ENCODE peak calls at places on chromosomes 12 and 14, in seven cellular contexts. U, G, I, E, R, O and P are unnamed samples.

GRCh38 chr14:102220031-102220430 is 80.3 kb downstream of the WDR20 start:
- DNase-seq in U (no peak), G (no peak), I (no peak), E (no peak), R (no peak), O (no peak), P (no peak)

GRCh38 chr14:57209561-57209960 is 59.1 kb downstream of the EXOC5 start:
- DNase-seq in U (no peak), G (no peak), I (no peak), E (no peak), R (no peak), O (no peak), P (no peak)

GRCh38 chr14:72448212-72448611 is 445.7 kb downstream of the DPF3 start:
- DNase-seq in U (no peak), G (no peak), I (no peak), E (no peak), R (no peak), O (no peak), P (no peak)

GRCh38 chr12:116133149-116133548 is 144.3 kb downstream of the MED13L start:
- DNase-seq in U (no peak), G (no peak), I (no peak), E (no peak), R (no peak), O (no peak), P (no peak)

GRCh38 chr12:112514926-112515642 is 96.3 kb downstream of the PTPN11 start:
- DNase-seq in U (no peak), G (no peak), I (no peak), E (no peak), R (no peak), O (no peak), P (no peak)

GRCh38 chr14:75452900-75453816 is 25.3 kb downstream of the JDP2 start:
- DNase-seq in U (peak), G (peak), I (peak), E (no peak), R (peak), O (no peak), P (no peak)

GRCh38 chr12:124856132-124856841 is 7.4 kb downstream of the SCARB1 start:
- DNase-seq in U (no peak), G (no peak), I (no peak), E (no peak), R (no peak), O (no peak), P (no peak)

GRCh38 chr12:121649403-121649802 is 20.1 kb downstream of the MORN3 start:
- DNase-seq in U (no peak), G (no peak), I (no peak), E (no peak), R (no peak), O (no peak), P (no peak)

GRCh38 chr12:47739959-47740358 is 14.7 kb upstream of the ENDOU start:
- DNase-seq in U (no peak), G (no peak), I (no peak), E (no peak), R (no peak), O (no peak), P (no peak)

GRCh38 chr14:100065161-100065871 is at the start of gene EVL:
- DNase-seq in U (peak), G (no peak), I (peak), E (no peak), R (no peak), O (peak), P (no peak)

GRCh38 chr12:92539966-92540791 is 162.6 kb upstream of the PLEKHG7 start:
- DNase-seq in U (no peak), G (peak), I (no peak), E (no peak), R (no peak), O (no peak), P (no peak)

GRCh38 chr12:84038241-84038640 is 874.4 kb downstream of the SLC6A15 start:
- DNase-seq in U (no peak), G (no peak), I (no peak), E (no peak), R (no peak), O (no peak), P (no peak)

GRCh38 chr12:101050631-101051030 is 159.4 kb downstream of the SLC5A8 start:
- DNase-seq in U (no peak), G (no peak), I (no peak), E (no peak), R (no peak), O (no peak), P (no peak)

GRCh38 chr12:82019533-82019932 is 260.4 kb upstream of the PPFIA2 start:
- DNase-seq in U (no peak), G (no peak), I (no peak), E (no peak), R (no peak), O (no peak), P (no peak)

GRCh38 chr14:104211242-104211641 is 72.9 kb downstream of the KIF26A start:
- DNase-seq in U (no peak), G (no peak), I (no peak), E (no peak), R (no peak), O (no peak), P (no peak)

GRCh38 chr12:100455896-100456295 is 17.8 kb upstream of the NR1H4 start:
- DNase-seq in U (no peak), G (no peak), I (no peak), E (no peak), R (no peak), O (no peak), P (no peak)

GRCh38 chr12:69096669-69097364 is 142.6 kb upstream of the CPSF6 start:
- DNase-seq in U (no peak), G (no peak), I (no peak), E (no peak), R (no peak), O (no peak), P (no peak)

GRCh38 chr14:96571311-96571710 is 69.1 kb downstream of the PAPOLA start:
- DNase-seq in U (no peak), G (no peak), I (no peak), E (no peak), R (no peak), O (no peak), P (no peak)

GRCh38 chr14:25007832-25008231 is 42.1 kb downstream of the STXBP6 start:
- DNase-seq in U (no peak), G (no peak), I (no peak), E (no peak), R (peak), O (no peak), P (no peak)

GRCh38 chr14:51304428-51304827 is 64.4 kb downstream of the TMX1 start:
- DNase-seq in U (no peak), G (peak), I (no peak), E (no peak), R (no peak), O (no peak), P (no peak)

GRCh38 chr12:115452751-115453281 is 768.8 kb upstream of the TBX3 start:
- DNase-seq in U (no peak), G (peak), I (no peak), E (no peak), R (no peak), O (no peak), P (no peak)

GRCh38 chr14:61103541-61104339 is 122.7 kb downstream of the SLC38A6 start:
- DNase-seq in U (peak), G (peak), I (no peak), E (peak), R (peak), O (peak), P (peak)

GRCh38 chr14:64208261-64208660 is 85.9 kb downstream of the ESR2 start:
- DNase-seq in U (no peak), G (no peak), I (no peak), E (no peak), R (no peak), O (no peak), P (no peak)

GRCh38 chr14:23300687-23301223 is 1.9 kb downstream of the PPP1R3E start:
- DNase-seq in U (no peak), G (no peak), I (no peak), E (no peak), R (peak), O (no peak), P (no peak)

GRCh38 chr12:46268349-46268616 is 560 bp downstream of the SLC38A1 start:
- DNase-seq in U (no peak), G (no peak), I (peak), E (no peak), R (no peak), O (no peak), P (no peak)

GRCh38 chr12:61757831-61758505 is 502.2 kb upstream of the USP15 start:
- DNase-seq in U (no peak), G (no peak), I (no peak), E (no peak), R (no peak), O (no peak), P (no peak)

GRCh38 chr12:7207866-7208612 is 18.6 kb downstream of the PEX5 start:
- DNase-seq in U (no peak), G (no peak), I (no peak), E (no peak), R (no peak), O (no peak), P (no peak)

GRCh38 chr12:4829161-4829792 is 80.4 kb upstream of the KCNA1 start:
- DNase-seq in U (no peak), G (no peak), I (no peak), E (no peak), R (no peak), O (no peak), P (no peak)

GRCh38 chr12:95198914-95199313 is 18.4 kb downstream of the FGD6 start:
- DNase-seq in U (no peak), G (no peak), I (no peak), E (no peak), R (no peak), O (no peak), P (no peak)

GRCh38 chr12:4037747-4038312 is 164.6 kb upstream of the PARP11 start:
- DNase-seq in U (no peak), G (no peak), I (no peak), E (peak), R (peak), O (no peak), P (no peak)

GRCh38 chr12:116861331-116861730 is 19.9 kb downstream of the HRK start:
- DNase-seq in U (no peak), G (peak), I (no peak), E (no peak), R (no peak), O (no peak), P (no peak)

GRCh38 chr12:67982165-67982563 is 7.1 kb upstream of the IFNG-AS1 start:
- DNase-seq in U (no peak), G (no peak), I (no peak), E (no peak), R (no peak), O (no peak), P (no peak)

GRCh38 chr12:38956337-38956736 is 50.9 kb upstream of the CPNE8 start:
- DNase-seq in U (no peak), G (no peak), I (no peak), E (no peak), R (no peak), O (no peak), P (no peak)

GRCh38 chr12:108847705-108848104 is 9.7 kb downstream of the SSH1 start:
- DNase-seq in U (no peak), G (no peak), I (no peak), E (no peak), R (no peak), O (no peak), P (no peak)

GRCh38 chr12:107917912-107918800 is 143.7 kb downstream of the ASCL4 start:
- DNase-seq in U (no peak), G (peak), I (no peak), E (peak), R (peak), O (no peak), P (peak)

GRCh38 chr12:125689576-125690410 is 624.6 kb downstream of the AACS start:
- DNase-seq in U (no peak), G (no peak), I (no peak), E (no peak), R (no peak), O (no peak), P (no peak)